ENCODE peak calls at places on chromosomes 5 and 9, in eight cellular contexts. One of them, this sample, is unnamed.
A peak's percentile ranks its signal among the peaks of the same experiment; 100 is the strongest.

GRCh38 chr5:13957032-13957645 is 12.7 kb upstream of the DNAH5 start:
- DNase-seq in CD8-positive, alpha-beta memory T cell: no peak
- DNase-seq in pancreas: no peak
- DNase-seq in CD4-positive, alpha-beta memory T cell: no peak
- DNase-seq in AG04450: peak; percentile 32
- DNase-seq in fibroblast of pulmonary artery: peak; percentile 67
- DNase-seq in astrocyte of the spinal cord: peak; percentile 73
- DNase-seq in skeletal muscle cell: peak; percentile 14
- DNase-seq in this sample: no peak

GRCh38 chr5:174082286-174082685 is 36.8 kb downstream of the NSG2 start:
- DNase-seq in CD4-positive, alpha-beta memory T cell: no peak
- DNase-seq in astrocyte of the spinal cord: no peak
- DNase-seq in fibroblast of pulmonary artery: no peak
- DNase-seq in AG04450: no peak
- DNase-seq in skeletal muscle cell: no peak
- DNase-seq in CD8-positive, alpha-beta memory T cell: no peak
- DNase-seq in pancreas: no peak
- DNase-seq in this sample: no peak

GRCh38 chr5:122781465-122781864 is 6.6 kb downstream of the SNX2 start:
- DNase-seq in CD8-positive, alpha-beta memory T cell: no peak
- DNase-seq in astrocyte of the spinal cord: no peak
- DNase-seq in skeletal muscle cell: no peak
- DNase-seq in fibroblast of pulmonary artery: no peak
- DNase-seq in CD4-positive, alpha-beta memory T cell: no peak
- DNase-seq in pancreas: no peak
- DNase-seq in AG04450: no peak
- DNase-seq in this sample: no peak

GRCh38 chr5:74521401-74521800 is 119.1 kb downstream of the ENC1 start:
- DNase-seq in AG04450: no peak
- DNase-seq in CD8-positive, alpha-beta memory T cell: no peak
- DNase-seq in astrocyte of the spinal cord: no peak
- DNase-seq in skeletal muscle cell: no peak
- DNase-seq in fibroblast of pulmonary artery: no peak
- DNase-seq in CD4-positive, alpha-beta memory T cell: no peak
- DNase-seq in pancreas: no peak
- DNase-seq in this sample: no peak

GRCh38 chr5:124408738-124409453 is 337.5 kb downstream of the ZNF608 start:
- DNase-seq in CD4-positive, alpha-beta memory T cell: no peak
- DNase-seq in AG04450: no peak
- DNase-seq in fibroblast of pulmonary artery: peak; percentile 15
- DNase-seq in astrocyte of the spinal cord: peak; percentile 31
- DNase-seq in skeletal muscle cell: no peak
- DNase-seq in CD8-positive, alpha-beta memory T cell: no peak
- DNase-seq in pancreas: no peak
- DNase-seq in this sample: no peak

GRCh38 chr9:77839459-77840140 is 191.5 kb upstream of the GNA14 start:
- DNase-seq in CD8-positive, alpha-beta memory T cell: no peak
- DNase-seq in pancreas: no peak
- DNase-seq in AG04450: no peak
- DNase-seq in astrocyte of the spinal cord: peak; percentile 75
- DNase-seq in CD4-positive, alpha-beta memory T cell: no peak
- DNase-seq in skeletal muscle cell: peak; percentile 37
- DNase-seq in fibroblast of pulmonary artery: peak; percentile 78
- DNase-seq in this sample: no peak

GRCh38 chr5:115398726-115399125 is 102.3 kb upstream of the CCDC112 start:
- DNase-seq in CD4-positive, alpha-beta memory T cell: no peak
- DNase-seq in AG04450: peak; percentile 74
- DNase-seq in fibroblast of pulmonary artery: peak; percentile 85
- DNase-seq in CD8-positive, alpha-beta memory T cell: no peak
- DNase-seq in skeletal muscle cell: peak; percentile 84
- DNase-seq in astrocyte of the spinal cord: peak; percentile 83
- DNase-seq in pancreas: no peak
- DNase-seq in this sample: no peak

GRCh38 chr9:110192531-110193326 is 15.2 kb downstream of the C9orf152 start:
- DNase-seq in fibroblast of pulmonary artery: peak; percentile 83
- DNase-seq in CD4-positive, alpha-beta memory T cell: no peak
- DNase-seq in skeletal muscle cell: peak; percentile 84
- DNase-seq in CD8-positive, alpha-beta memory T cell: no peak
- DNase-seq in pancreas: no peak
- DNase-seq in AG04450: peak; percentile 30
- DNase-seq in astrocyte of the spinal cord: peak; percentile 73
- DNase-seq in this sample: no peak

GRCh38 chr5:39226100-39226451 is 6.7 kb upstream of the FYB1 start:
- DNase-seq in CD8-positive, alpha-beta memory T cell: no peak
- DNase-seq in skeletal muscle cell: no peak
- DNase-seq in AG04450: no peak
- DNase-seq in CD4-positive, alpha-beta memory T cell: no peak
- DNase-seq in fibroblast of pulmonary artery: no peak
- DNase-seq in astrocyte of the spinal cord: no peak
- DNase-seq in pancreas: no peak
- DNase-seq in this sample: no peak

GRCh38 chr5:109329296-109330252 is 80.2 kb downstream of the PJA2 start:
- DNase-seq in fibroblast of pulmonary artery: peak; percentile 89
- DNase-seq in CD8-positive, alpha-beta memory T cell: no peak
- DNase-seq in AG04450: peak; percentile 61
- DNase-seq in astrocyte of the spinal cord: peak; percentile 88
- DNase-seq in pancreas: no peak
- DNase-seq in skeletal muscle cell: peak; percentile 72
- DNase-seq in CD4-positive, alpha-beta memory T cell: no peak
- DNase-seq in this sample: no peak

DNA sequence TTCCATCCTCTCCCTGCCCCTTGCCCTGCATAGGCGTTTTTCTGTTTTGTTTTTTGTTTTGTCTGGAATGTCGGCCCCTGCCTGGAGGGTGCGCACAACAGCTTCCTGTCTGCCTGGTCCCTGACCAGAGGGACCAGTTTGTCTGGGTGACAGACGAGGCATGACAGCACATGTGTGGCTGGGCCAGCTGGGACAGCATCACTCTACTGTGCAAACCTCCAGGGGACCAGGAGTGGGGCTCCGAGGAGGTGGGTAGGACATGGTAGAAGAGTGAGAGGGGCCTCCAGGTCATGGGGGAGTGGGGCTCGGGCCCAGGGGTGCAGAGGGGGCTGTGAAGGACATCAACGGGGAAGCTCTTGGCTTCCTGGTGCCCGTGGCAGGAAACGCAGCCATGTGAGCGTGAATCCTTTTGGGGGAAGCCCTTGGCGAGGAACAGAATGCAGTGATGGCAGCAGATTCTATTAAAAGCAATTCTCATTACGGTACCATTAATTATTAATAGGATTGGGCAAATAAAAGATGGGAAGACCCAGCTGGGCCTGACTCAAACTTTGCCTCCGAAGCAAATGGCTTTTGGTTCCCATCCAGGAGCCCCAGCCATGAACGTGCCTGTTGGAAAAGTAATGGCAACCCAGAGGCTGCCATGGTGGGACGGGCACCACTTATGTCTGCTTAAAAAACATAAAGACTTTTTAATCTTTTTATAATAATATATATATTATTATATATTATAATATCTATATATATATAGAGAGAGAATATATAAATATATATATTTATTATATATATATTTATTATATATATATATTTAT is 184.4 kb upstream of the IER5L start:
- DNase-seq in CD4-positive, alpha-beta memory T cell: no peak
- DNase-seq in fibroblast of pulmonary artery: no peak
- DNase-seq in skeletal muscle cell: no peak
- DNase-seq in CD8-positive, alpha-beta memory T cell: no peak
- DNase-seq in AG04450: no peak
- DNase-seq in pancreas: no peak
- DNase-seq in astrocyte of the spinal cord: no peak
- DNase-seq in this sample: no peak
- H3K4me3 ChIP-seq in CD4-positive, alpha-beta memory T cell: no peak overlapping the region
- H3K4me3 ChIP-seq in fibroblast of pulmonary artery: no peak overlapping the region
- H3K4me3 ChIP-seq in skeletal muscle cell: no peak overlapping the region
- H3K4me3 ChIP-seq in CD8-positive, alpha-beta memory T cell: no peak overlapping the region
- H3K4me3 ChIP-seq in AG04450: no peak overlapping the region
- H3K4me3 ChIP-seq in pancreas: no peak overlapping the region
- H3K4me3 ChIP-seq in astrocyte of the spinal cord: no peak overlapping the region
- H3K4me3 ChIP-seq in this sample: no peak overlapping the region

GRCh38 chr9:97830884-97831829 is 21.9 kb upstream of the FOXE1 start:
- DNase-seq in pancreas: no peak
- DNase-seq in fibroblast of pulmonary artery: no peak
- DNase-seq in CD8-positive, alpha-beta memory T cell: no peak
- DNase-seq in astrocyte of the spinal cord: no peak
- DNase-seq in skeletal muscle cell: no peak
- DNase-seq in CD4-positive, alpha-beta memory T cell: no peak
- DNase-seq in AG04450: no peak
- DNase-seq in this sample: no peak
- H3K4me3 ChIP-seq in pancreas: no peak overlapping the region
- H3K4me3 ChIP-seq in fibroblast of pulmonary artery: no peak overlapping the region
- H3K4me3 ChIP-seq in CD8-positive, alpha-beta memory T cell: no peak overlapping the region
- H3K4me3 ChIP-seq in astrocyte of the spinal cord: no peak overlapping the region
- H3K4me3 ChIP-seq in skeletal muscle cell: no peak overlapping the region
- H3K4me3 ChIP-seq in CD4-positive, alpha-beta memory T cell: no peak overlapping the region
- H3K4me3 ChIP-seq in AG04450: no peak overlapping the region
- H3K4me3 ChIP-seq in this sample: no peak overlapping the region

DNA sequence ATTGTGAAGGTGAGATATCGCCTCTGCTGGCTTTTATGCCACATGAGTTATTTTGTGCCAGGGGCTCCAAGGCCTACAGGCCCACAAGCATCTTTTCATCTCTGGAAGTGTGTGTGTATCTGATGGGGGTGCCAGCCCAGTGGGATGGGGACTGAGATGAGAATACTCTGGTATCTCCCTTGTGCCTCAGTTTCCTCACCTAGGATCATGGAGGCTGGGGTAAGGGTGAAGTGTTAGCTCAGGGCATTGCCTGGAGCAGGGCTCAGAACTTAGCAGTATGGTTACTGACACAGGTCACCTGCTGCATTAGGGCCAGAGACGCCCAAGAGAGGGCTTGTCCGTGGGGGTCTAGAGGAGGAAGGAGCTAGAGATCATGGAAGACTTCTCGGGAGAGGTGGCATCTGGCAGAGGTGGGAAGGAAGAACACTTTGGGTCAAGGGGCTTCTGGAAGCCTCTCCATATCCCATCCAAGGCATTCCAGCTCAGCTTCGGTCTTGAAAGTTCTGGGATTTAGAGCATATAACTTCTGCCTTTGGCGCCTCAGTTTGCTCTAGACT is 755 bp upstream of the WNK2 start:
- DNase-seq in skeletal muscle cell: no peak
- DNase-seq in fibroblast of pulmonary artery: no peak
- DNase-seq in pancreas: no peak
- DNase-seq in CD4-positive, alpha-beta memory T cell: no peak
- DNase-seq in AG04450: no peak
- DNase-seq in CD8-positive, alpha-beta memory T cell: no peak
- DNase-seq in astrocyte of the spinal cord: no peak
- DNase-seq in this sample: no peak
- H3K4me3 ChIP-seq in skeletal muscle cell: no peak overlapping the region
- H3K4me3 ChIP-seq in fibroblast of pulmonary artery: no peak overlapping the region
- H3K4me3 ChIP-seq in pancreas: peak overlapping the region; percentile 67
- H3K4me3 ChIP-seq in CD4-positive, alpha-beta memory T cell: no peak overlapping the region
- H3K4me3 ChIP-seq in AG04450: no peak overlapping the region
- H3K4me3 ChIP-seq in CD8-positive, alpha-beta memory T cell: peak overlapping the region; percentile 42
- H3K4me3 ChIP-seq in astrocyte of the spinal cord: no peak overlapping the region
- H3K4me3 ChIP-seq in this sample: peak overlapping the region; percentile 76

GRCh38 chr5:80184235-80185023 is 71.4 kb downstream of the SERINC5 start:
- DNase-seq in CD8-positive, alpha-beta memory T cell: no peak
- DNase-seq in pancreas: peak; percentile 71
- DNase-seq in CD4-positive, alpha-beta memory T cell: no peak
- DNase-seq in fibroblast of pulmonary artery: no peak
- DNase-seq in astrocyte of the spinal cord: no peak
- DNase-seq in skeletal muscle cell: no peak
- DNase-seq in AG04450: no peak
- DNase-seq in this sample: no peak

GRCh38 chr5:80182802-80183645 is 72.8 kb downstream of the SERINC5 start:
- DNase-seq in pancreas: no peak
- DNase-seq in astrocyte of the spinal cord: no peak
- DNase-seq in fibroblast of pulmonary artery: no peak
- DNase-seq in skeletal muscle cell: no peak
- DNase-seq in CD8-positive, alpha-beta memory T cell: no peak
- DNase-seq in AG04450: no peak
- DNase-seq in CD4-positive, alpha-beta memory T cell: no peak
- DNase-seq in this sample: no peak

GRCh38 chr5:80185095-80185494 is 70.8 kb downstream of the SERINC5 start:
- DNase-seq in astrocyte of the spinal cord: no peak
- DNase-seq in CD4-positive, alpha-beta memory T cell: no peak
- DNase-seq in skeletal muscle cell: no peak
- DNase-seq in CD8-positive, alpha-beta memory T cell: no peak
- DNase-seq in pancreas: no peak
- DNase-seq in AG04450: no peak
- DNase-seq in fibroblast of pulmonary artery: no peak
- DNase-seq in this sample: no peak

GRCh38 chr5:80177236-80177635 is 78.6 kb downstream of the SERINC5 start:
- DNase-seq in fibroblast of pulmonary artery: no peak
- DNase-seq in skeletal muscle cell: no peak
- DNase-seq in astrocyte of the spinal cord: no peak
- DNase-seq in CD8-positive, alpha-beta memory T cell: no peak
- DNase-seq in pancreas: no peak
- DNase-seq in AG04450: no peak
- DNase-seq in CD4-positive, alpha-beta memory T cell: no peak
- DNase-seq in this sample: no peak

DNA sequence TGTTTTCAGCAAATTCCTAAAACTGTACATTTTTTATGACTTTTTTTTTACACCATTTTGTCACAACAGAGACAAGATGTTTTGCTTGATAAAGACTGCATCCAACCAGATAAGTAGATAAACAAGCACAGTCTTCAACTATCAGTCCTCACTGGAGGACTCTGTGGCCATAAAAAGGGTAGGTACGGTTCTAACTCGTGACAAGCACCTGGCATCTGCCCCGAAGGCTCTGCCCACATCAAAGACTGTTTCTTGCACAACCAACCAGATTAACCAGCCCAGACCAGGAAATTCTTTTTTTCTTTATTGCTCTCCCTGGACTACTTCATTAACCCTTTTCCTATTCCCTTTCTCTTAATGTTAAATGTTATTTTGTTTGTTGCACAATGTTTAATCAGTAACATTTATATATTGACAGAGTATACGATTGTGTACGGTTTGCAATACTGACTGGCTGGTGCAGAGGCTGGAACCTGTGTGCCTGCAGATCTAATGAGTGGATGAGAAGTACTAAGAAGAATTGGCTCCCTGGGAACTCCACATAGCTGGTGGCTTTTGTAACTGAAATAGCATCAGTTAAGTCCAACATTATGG is 74.1 kb downstream of the SERINC5 start:
- DNase-seq in skeletal muscle cell: no peak
- DNase-seq in CD4-positive, alpha-beta memory T cell: peak; percentile 82
- DNase-seq in fibroblast of pulmonary artery: no peak
- DNase-seq in CD8-positive, alpha-beta memory T cell: no peak
- DNase-seq in astrocyte of the spinal cord: no peak
- DNase-seq in AG04450: no peak
- DNase-seq in pancreas: peak; percentile 84
- DNase-seq in this sample: no peak
- H3K4me3 ChIP-seq in skeletal muscle cell: no peak overlapping the region
- H3K4me3 ChIP-seq in CD4-positive, alpha-beta memory T cell: no peak overlapping the region
- H3K4me3 ChIP-seq in fibroblast of pulmonary artery: no peak overlapping the region
- H3K4me3 ChIP-seq in CD8-positive, alpha-beta memory T cell: no peak overlapping the region
- H3K4me3 ChIP-seq in astrocyte of the spinal cord: no peak overlapping the region
- H3K4me3 ChIP-seq in AG04450: no peak overlapping the region
- H3K4me3 ChIP-seq in pancreas: no peak overlapping the region
- H3K4me3 ChIP-seq in this sample: no peak overlapping the region

DNA sequence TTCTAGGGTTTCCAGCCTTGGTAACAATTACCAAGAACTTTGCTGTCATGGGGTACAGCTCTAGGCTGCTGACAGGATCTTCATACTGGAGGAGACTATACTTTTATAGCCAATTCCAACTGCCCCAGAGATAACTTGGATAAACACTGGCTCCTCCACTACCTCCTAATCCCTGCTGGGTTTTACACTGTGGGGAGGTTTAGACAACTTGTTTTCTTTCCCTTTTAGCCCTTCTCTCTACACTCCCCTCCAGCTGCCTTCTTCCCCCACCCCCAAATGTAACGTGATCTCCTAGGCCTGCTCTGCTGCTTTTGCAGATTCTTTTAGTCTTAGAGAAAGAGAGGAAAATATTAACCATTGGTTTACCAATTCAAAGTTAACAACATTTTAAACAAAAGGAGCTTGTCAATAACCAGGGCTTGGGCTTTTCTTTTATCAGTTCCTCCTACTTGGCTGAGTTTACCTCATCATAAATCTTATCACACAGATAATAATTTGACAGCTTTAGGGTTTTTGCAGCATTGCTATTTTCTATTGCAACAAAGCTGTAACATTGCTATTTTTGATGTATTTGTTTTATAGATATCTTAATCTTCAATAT is 9.9 kb upstream of the ABL1 start:
- DNase-seq in skeletal muscle cell: peak; percentile 73
- DNase-seq in CD4-positive, alpha-beta memory T cell: no peak
- DNase-seq in AG04450: no peak
- DNase-seq in CD8-positive, alpha-beta memory T cell: no peak
- DNase-seq in pancreas: no peak
- DNase-seq in fibroblast of pulmonary artery: peak; percentile 67
- DNase-seq in astrocyte of the spinal cord: peak; percentile 93
- DNase-seq in this sample: no peak
- H3K4me3 ChIP-seq in skeletal muscle cell: no peak overlapping the region
- H3K4me3 ChIP-seq in CD4-positive, alpha-beta memory T cell: no peak overlapping the region
- H3K4me3 ChIP-seq in AG04450: peak overlapping the region; percentile 27
- H3K4me3 ChIP-seq in CD8-positive, alpha-beta memory T cell: no peak overlapping the region
- H3K4me3 ChIP-seq in pancreas: no peak overlapping the region
- H3K4me3 ChIP-seq in fibroblast of pulmonary artery: no peak overlapping the region
- H3K4me3 ChIP-seq in astrocyte of the spinal cord: no peak overlapping the region
- H3K4me3 ChIP-seq in this sample: peak overlapping the region; percentile 52